ENCODE peak calls at places on chromosome 4, in ten cellular contexts. X is A549, T is HCT116, S is transverse colon, G is spleen, A is uterus, J is heart left ventricle, P is GM12878, V is IMR-90, W is adrenal gland. R is an unnamed sample.

GRCh38 chr4:88537725-88538124 is 14.1 kb upstream of the PYURF start:
- DNase-seq in X (no peak), T (no peak), S (no peak), G (no peak), A (no peak), J (no peak), P (no peak), V (no peak), W (no peak), R (no peak)

GRCh38 chr4:20305976-20306375 is 54.3 kb downstream of the SLIT2 start:
- DNase-seq in X (no peak), T (no peak), S (no peak), G (no peak), A (no peak), J (no peak), P (no peak), V (peak; percentile 59), W (peak; percentile 24), R (no peak)

GRCh38 chr4:152479428-152480026 is 56.4 kb downstream of the FBXW7 start:
- DNase-seq in X (no peak), T (no peak), S (no peak), G (no peak), A (no peak), J (no peak), P (no peak), V (peak; percentile 60), W (no peak), R (no peak)

GRCh38 chr4:67198757-67199156 is 346.5 kb downstream of the CENPC start:
- DNase-seq in X (peak; percentile 48), T (no peak), S (no peak), G (no peak), A (no peak), J (no peak), P (no peak), V (no peak), W (peak; percentile 2), R (no peak)

GRCh38 chr4:13627185-13627605 is 330 bp downstream of the BOD1L1 start:
- DNase-seq in X (no peak), T (no peak), S (peak; percentile 14), G (peak; percentile 92), A (no peak), J (peak; percentile 12), P (no peak), V (no peak), W (peak; percentile 18), R (no peak)

GRCh38 chr4:183328832-183329231 is 6.6 kb upstream of the CLDN24 start:
- DNase-seq in X (no peak), T (no peak), S (no peak), G (no peak), A (no peak), J (no peak), P (no peak), V (peak; percentile 62), W (no peak), R (no peak)

GRCh38 chr4:103099691-103100392 is at the start of gene BDH2:
- DNase-seq in X (peak; percentile 85), T (peak; percentile 79), S (peak; percentile 48), G (no peak), A (peak; percentile 41), J (peak; percentile 64), P (peak; percentile 72), V (peak; percentile 97), W (peak; percentile 79), R (no peak)

GRCh38 chr4:82786004-82786400 is 12.6 kb downstream of the SCD5 start:
- DNase-seq in X (no peak), T (no peak), S (no peak), G (no peak), A (no peak), J (no peak), P (no peak), V (no peak), W (no peak), R (no peak)

GRCh38 chr4:3336389-3337356 is 43.9 kb downstream of the RGS12 start:
- DNase-seq in X (no peak), T (no peak), S (no peak), G (no peak), A (no peak), J (no peak), P (no peak), V (no peak), W (no peak), R (no peak)

GRCh38 chr4:89988268-89988667 is 93.6 kb downstream of the MMRN1 start:
- DNase-seq in X (no peak), T (no peak), S (no peak), G (no peak), A (no peak), J (no peak), P (no peak), V (no peak), W (no peak), R (no peak)
- TF ChIP-seq CTCF in X (no peak), T (no peak), S (no peak), G (no peak), A (no peak), J (no peak), P (no peak), V (no peak), W (no peak), R (no peak)

GRCh38 chr4:6643141-6643847 is 2.8 kb downstream of the MRFAP1 start:
- DNase-seq in X (no peak), T (no peak), S (no peak), G (no peak), A (no peak), J (no peak), P (no peak), V (no peak), W (no peak), R (peak; percentile 60)

GRCh38 chr4:6639137-6639680 is 1.3 kb upstream of the MRFAP1 start:
- DNase-seq in X (no peak), T (no peak), S (no peak), G (no peak), A (no peak), J (no peak), P (no peak), V (no peak), W (no peak), R (no peak)

GRCh38 chr4:6640292-6641163 is at the start of gene MRFAP1:
- DNase-seq in X (peak; percentile 95), T (peak; percentile 86), S (peak; percentile 95), G (peak; percentile 97), A (peak; percentile 96), J (peak; percentile 95), P (peak; percentile 78), V (peak; percentile 95), W (peak; percentile 95), R (peak; percentile 94)

GRCh38 chr4:6641971-6642320 is 1.5 kb downstream of the MRFAP1 start:
- DNase-seq in X (no peak), T (no peak), S (no peak), G (no peak), A (no peak), J (no peak), P (no peak), V (peak; percentile 45), W (no peak), R (no peak)

DNA sequence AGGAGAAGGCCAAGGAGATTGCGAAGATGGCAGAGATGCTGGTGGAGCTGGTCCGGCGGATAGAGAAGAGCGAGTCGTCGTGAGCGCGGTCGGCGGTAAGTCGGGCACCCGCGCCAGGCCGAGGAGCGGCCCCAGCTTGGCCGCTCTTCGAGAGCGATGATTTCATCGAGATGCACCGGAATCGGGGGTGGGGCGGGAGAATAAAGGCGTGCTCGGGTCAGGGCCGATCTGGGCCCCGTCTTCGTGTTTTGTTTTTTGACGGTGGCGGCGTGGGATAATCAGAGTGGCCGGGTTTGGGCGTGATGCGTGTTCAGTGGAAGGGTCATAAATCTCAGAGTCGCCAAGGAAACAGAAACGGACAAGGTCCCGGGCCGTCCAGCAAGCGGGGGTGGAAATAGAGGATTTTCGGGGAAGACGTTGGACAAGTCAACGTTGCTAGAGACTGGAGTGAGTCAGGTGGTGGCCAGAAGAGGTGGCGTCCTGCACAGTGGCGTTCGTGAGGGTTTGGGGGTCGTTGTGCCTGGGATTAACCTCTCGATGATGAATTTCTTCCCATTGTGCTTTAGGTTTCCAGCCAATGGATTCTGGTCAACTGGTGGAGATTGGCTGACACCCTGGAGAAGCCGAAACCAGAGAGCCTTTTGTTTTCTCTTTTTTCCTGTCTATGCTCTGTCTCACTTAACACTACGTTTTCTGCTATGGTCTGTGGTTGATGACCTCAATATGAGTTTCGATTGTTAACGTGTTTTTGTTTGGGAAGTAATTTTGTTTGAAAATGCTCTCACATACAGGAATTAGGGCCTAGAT is 882 bp downstream of the MRFAP1 start:
- DNase-seq in X (no peak), T (no peak), S (peak; percentile 61), G (peak; percentile 91), A (peak; percentile 56), J (peak; percentile 62), P (no peak), V (peak; percentile 42), W (peak; percentile 76), R (peak; percentile 50)
- TF ChIP-seq POLR2A in X (no peak), T (no peak), S (peak; percentile 5), G (no peak), A (no peak), J (no peak), P (peak; percentile 48), V (no peak), W (peak; percentile 13), R (no peak)

DNA sequence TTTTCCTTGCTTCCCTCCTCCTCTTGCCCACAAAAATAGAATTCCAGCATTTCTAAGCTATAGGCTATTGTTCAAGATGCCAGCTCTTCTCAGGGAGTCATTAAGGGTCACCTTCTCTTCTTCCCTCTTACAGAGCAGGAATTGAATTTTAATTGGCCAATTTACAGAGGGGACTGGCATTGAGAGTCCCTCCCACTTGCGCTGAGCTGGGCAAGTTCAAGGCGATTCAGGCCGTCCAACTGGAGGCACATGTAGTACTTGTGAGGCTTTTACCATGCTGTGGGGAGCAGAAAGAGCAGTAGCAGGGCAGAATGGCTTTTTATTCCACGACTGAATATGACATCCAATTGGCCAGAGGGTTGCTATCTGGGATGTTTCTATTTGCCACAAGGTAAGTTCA is 181.9 kb downstream of the SOWAHB start:
- DNase-seq in X (no peak), T (no peak), S (no peak), G (no peak), A (no peak), J (no peak), P (no peak), V (no peak), W (no peak), R (no peak)
- H3K4me3 ChIP-seq in X (no peak overlapping the region), T (no peak overlapping the region), S (no peak overlapping the region), G (peak overlapping the region; percentile 15), A (no peak overlapping the region), J (no peak overlapping the region), P (no peak overlapping the region), V (no peak overlapping the region), W (no peak overlapping the region), R (no peak overlapping the region)

DNA sequence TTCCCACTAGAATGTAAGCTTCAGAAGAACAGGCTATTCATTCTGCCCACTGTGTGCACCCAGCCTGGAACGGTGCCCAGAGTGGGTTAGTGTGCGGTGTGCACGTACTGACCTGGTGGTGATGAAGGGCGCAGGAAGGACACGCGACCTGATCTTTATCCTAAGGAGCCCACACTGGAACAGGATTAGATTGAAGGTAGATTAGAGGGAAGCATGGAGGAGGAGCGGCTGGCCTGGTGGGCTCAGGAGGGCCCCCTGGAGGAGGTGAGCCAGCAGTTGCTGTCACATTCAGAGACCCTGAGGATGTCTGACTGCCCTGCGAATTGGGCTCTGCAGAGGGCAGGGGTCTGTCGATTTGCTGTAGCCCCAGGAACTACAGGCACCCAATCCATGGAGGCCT is 73.1 kb downstream of the HTRA3 start:
- DNase-seq in X (no peak), T (no peak), S (no peak), G (no peak), A (no peak), J (no peak), P (no peak), V (no peak), W (no peak), R (no peak)
- TF ChIP-seq CTCF in X (no peak), T (peak; percentile 46), S (no peak), G (no peak), A (no peak), J (no peak), P (peak; percentile 6), V (peak; percentile 21), W (no peak), R (no peak)